ENCODE peak calls at places on chromosomes 11 and 22, in five cellular contexts. A is transverse colon, L is choroid plexus epithelial cell, N is AG04450, E is esophagus squamous epithelium. T is an unnamed sample.

GRCh38 chr22:29580200-29580810 is 608 bp downstream of the NIPSNAP1 start:
- DNase-seq in A (peak), L (no peak), E (no peak), N (no peak), T (no peak)

GRCh38 chr11:22920939-22921565 is 60.8 kb upstream of the CCDC179 start:
- DNase-seq in L (peak), N (peak), A (peak), E (no peak), T (no peak)

GRCh38 chr11:60925685-60926267 is 1.5 kb downstream of the TMEM132A start:
- DNase-seq in N (peak), E (no peak), A (no peak), L (peak), T (no peak)

GRCh38 chr11:75275581-75275980 is 35.0 kb downstream of the TPBGL start:
- DNase-seq in E (peak), L (no peak), A (peak), N (no peak), T (no peak)

GRCh38 chr11:1771700-1772099 is 8.0 kb upstream of the CTSD start:
- DNase-seq in L (peak), E (no peak), N (no peak), A (peak), T (no peak)

GRCh38 chr11:93570759-93571413 is 27.7 kb upstream of the SMCO4 start:
- DNase-seq in N (no peak), L (peak), A (peak), E (no peak), T (no peak)

GRCh38 chr22:32695451-32695891 is 106.0 kb upstream of the TIMP3 start:
- DNase-seq in E (no peak), N (peak), L (peak), A (no peak), T (no peak)

GRCh38 chr11:2927851-2928604 is 1.2 kb downstream of the PHLDA2 start:
- DNase-seq in A (peak), N (no peak), E (no peak), L (peak), T (no peak)

GRCh38 chr11:132052904-132053303 is 682.5 kb downstream of the NTM start:
- DNase-seq in A (no peak), N (no peak), E (no peak), L (peak), T (no peak)

GRCh38 chr22:45318558-45319318 is 9.0 kb downstream of the FAM118A start:
- DNase-seq in L (peak), A (no peak), N (no peak), E (no peak), T (no peak)

GRCh38 chr11:87290304-87290922 is 252.7 kb downstream of the TMEM135 start:
- DNase-seq in E (no peak), N (peak), L (peak), A (no peak), T (peak)

GRCh38 chr22:39518996-39519680 is 1.2 kb upstream of the ATF4 start:
- DNase-seq in E (no peak), N (no peak), A (peak), L (peak), T (no peak)

GRCh38 chr11:36139767-36140166 is 149.5 kb downstream of the COMMD9 start:
- DNase-seq in L (no peak), N (no peak), E (no peak), A (no peak), T (no peak)

GRCh38 chr22:43826142-43827093 is 14.3 kb upstream of the EFCAB6 start:
- DNase-seq in A (no peak), L (peak), E (no peak), N (no peak), T (no peak)

GRCh38 chr11:35734669-35735068 is 72.1 kb downstream of the TRIM44 start:
- DNase-seq in E (no peak), A (no peak), L (no peak), N (no peak), T (no peak)

GRCh38 chr11:65425105-65425970 is 2.7 kb downstream of the NEAT1 start:
- DNase-seq in N (no peak), E (no peak), A (peak), L (peak), T (no peak)

GRCh38 chr11:64131657-64132387 is 34.1 kb downstream of the MACROD1 start:
- DNase-seq in L (no peak), A (no peak), N (no peak), E (no peak), T (no peak)

GRCh38 chr11:111765320-111765983 is 737 bp downstream of the PPP2R1B start:
- DNase-seq in N (no peak), L (no peak), E (no peak), A (no peak), T (no peak)

GRCh38 chr22:37228106-37229011 is 15.7 kb downstream of the RAC2 start:
- DNase-seq in N (no peak), E (no peak), L (peak), A (peak), T (no peak)

GRCh38 chr11:8030526-8031247 is 43.5 kb downstream of the EIF3F start:
- DNase-seq in N (no peak), E (no peak), A (no peak), L (no peak), T (no peak)

GRCh38 chr11:100719809-100720221 is 32.7 kb downstream of the ARHGAP42 start:
- DNase-seq in N (no peak), E (no peak), L (peak), A (peak), T (no peak)

GRCh38 chr22:23772315-23773246 is at the start of gene MMP11:
- DNase-seq in N (no peak), L (no peak), A (peak), E (no peak), T (no peak)

GRCh38 chr11:1448166-1448825 is 38.3 kb downstream of the MOB2 start:
- DNase-seq in L (no peak), A (no peak), E (no peak), N (no peak), T (no peak)

GRCh38 chr11:9516113-9516512 is 55.3 kb downstream of the ZNF143 start:
- DNase-seq in A (no peak), N (no peak), E (no peak), L (no peak), T (no peak)

GRCh38 chr11:105609341-105609781 is 512 bp upstream of the GRIA4 start:
- DNase-seq in A (no peak), N (no peak), E (no peak), L (peak), T (no peak)

GRCh38 chr22:50711446-50712340 is 26.3 kb upstream of the ACR start:
- DNase-seq in A (no peak), N (no peak), E (no peak), L (no peak), T (no peak)

GRCh38 chr22:17443413-17444203 is 74.3 kb downstream of the CECR2 start:
- DNase-seq in N (no peak), A (no peak), L (peak), E (no peak), T (no peak)

GRCh38 chr11:83628622-83629347 is 342.6 kb upstream of the CCDC90B start:
- DNase-seq in N (no peak), A (no peak), L (no peak), E (no peak), T (no peak)

GRCh38 chr11:89495951-89496350 is 4.8 kb upstream of the NOX4 start:
- DNase-seq in N (peak), A (no peak), E (no peak), L (peak), T (no peak)

GRCh38 chr11:16924826-16925494 is 89.3 kb downstream of the PLEKHA7 start:
- DNase-seq in A (peak), N (no peak), E (no peak), L (peak), T (no peak)

GRCh38 chr11:94635072-94635471 is 67.9 kb downstream of the PIWIL4 start:
- DNase-seq in E (no peak), N (no peak), L (no peak), A (no peak), T (no peak)

GRCh38 chr11:115078461-115079438 is 400.4 kb downstream of the NXPE2 start:
- DNase-seq in L (no peak), N (no peak), A (no peak), E (no peak), T (no peak)

GRCh38 chr11:44016546-44017442 is 31.0 kb upstream of the ACCSL start:
- DNase-seq in N (no peak), E (no peak), L (no peak), A (no peak), T (no peak)

DNA sequence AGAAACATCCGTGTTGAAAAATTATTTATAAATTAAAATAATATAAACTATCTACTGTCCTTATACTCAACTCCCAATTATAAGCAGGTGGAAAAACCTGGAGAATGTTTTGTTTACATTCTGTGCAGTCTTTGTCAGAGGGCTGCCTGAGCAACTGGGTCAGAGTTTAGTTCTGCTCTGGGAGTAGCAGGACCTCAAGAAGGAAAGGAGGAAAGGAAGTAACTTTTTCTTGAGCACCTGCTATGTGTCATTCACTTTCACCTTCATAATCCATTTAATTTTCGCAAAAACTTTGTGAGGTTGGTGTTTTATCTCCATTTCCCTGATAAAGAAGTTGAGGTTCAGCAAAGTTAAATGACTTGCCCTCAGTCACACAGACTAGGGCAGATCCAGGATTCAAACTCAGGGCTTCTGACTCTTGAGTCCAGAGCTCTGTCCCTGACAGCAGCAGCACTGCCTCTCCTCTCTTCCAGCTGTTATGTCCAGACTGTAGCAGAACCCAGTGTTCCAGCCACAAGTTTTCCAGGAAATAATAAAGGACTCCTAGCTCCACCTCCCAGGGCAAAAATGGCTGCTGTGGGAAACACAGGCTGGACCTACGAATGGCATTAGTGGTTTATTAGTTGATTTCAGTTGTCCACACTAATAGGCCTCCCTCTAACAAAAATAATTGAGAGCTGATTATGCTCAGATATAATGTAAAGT is 6.4 kb downstream of the CD3E start:
- DNase-seq in E (no peak), L (no peak), A (peak), N (no peak), T (no peak)
- H3K4me3 ChIP-seq in E (no peak), L (no peak), A (no peak), N (no peak), T (no peak)

GRCh38 chr11:128632151-128632791 is 44.9 kb upstream of the ETS1 start:
- DNase-seq in N (peak), A (peak), E (no peak), L (peak), T (no peak)
- TF ChIP-seq CTCF in N (peak), A (peak), E (no peak), L (peak), T (peak)

GRCh38 chr11:34249439-34250073 is 108.3 kb downstream of the ABTB2 start:
- DNase-seq in N (no peak), E (no peak), L (no peak), A (no peak), T (no peak)

GRCh38 chr11:34250732-34251639 is 106.8 kb downstream of the ABTB2 start:
- DNase-seq in L (peak), N (no peak), A (peak), E (no peak), T (no peak)

GRCh38 chr11:34252015-34252414 is 105.8 kb downstream of the ABTB2 start:
- DNase-seq in A (no peak), E (no peak), N (no peak), L (no peak), T (no peak)

GRCh38 chr11:34252651-34253050 is 105.2 kb downstream of the ABTB2 start:
- DNase-seq in A (no peak), N (no peak), L (no peak), E (no peak), T (no peak)

GRCh38 chr11:34251640-34251980 is 106.2 kb downstream of the ABTB2 start:
- DNase-seq in N (no peak), E (no peak), L (peak), A (no peak), T (no peak)
- H3K4me3 ChIP-seq in N (no peak), E (peak), L (peak), A (no peak), T (no peak)

DNA sequence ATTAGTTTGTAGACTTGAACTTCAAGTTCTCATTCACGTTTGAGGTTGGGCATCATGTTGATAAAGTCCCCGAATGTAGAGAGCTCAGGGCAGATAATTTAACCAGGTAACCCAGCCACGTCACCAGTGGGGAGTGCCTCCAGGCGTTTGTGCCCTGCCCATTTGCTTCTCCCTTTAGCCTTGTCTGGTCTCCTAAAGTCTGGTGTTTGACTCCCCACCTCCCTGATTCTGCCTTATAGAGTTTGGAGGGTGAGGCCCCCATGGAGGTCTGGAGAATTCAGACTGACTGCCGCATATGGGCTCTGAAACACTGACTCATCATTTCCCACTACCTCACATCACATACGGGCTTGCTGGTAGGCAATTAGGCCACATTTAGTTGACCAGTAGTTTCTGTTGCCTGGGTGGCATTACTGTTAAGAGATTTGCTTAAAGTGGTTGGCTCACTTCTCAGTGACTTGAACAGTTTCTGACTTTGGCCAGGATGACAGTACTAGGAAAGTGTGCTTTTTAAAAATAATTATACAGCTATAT is 99.3 kb upstream of the GAL start:
- DNase-seq in L (peak), A (no peak), E (no peak), N (no peak), T (no peak)
- TF ChIP-seq CTCF in L (no peak), A (no peak), E (no peak), N (no peak), T (no peak)